ENCODE peak calls at places on chromosomes 6 and 20, in ten cellular contexts. B is AG04449, G is epithelial cell of proximal tubule, I is coronary artery, F is fibroblast of the aortic adventitia, P is astrocyte of the spinal cord, R is lung, O is fibroblast of pulmonary artery, A is thoracic aorta, M is uterus. X is an unnamed sample.

GRCh38 chr20:32464401-32465091 is 106.4 kb downstream of the ASXL1 start:
- DNase-seq in B (no peak), G (no peak), I (no peak), F (no peak), P (no peak), R (no peak), O (no peak), A (no peak), M (no peak), X (no peak)

GRCh38 chr6:89214197-89214596 is 3.0 kb downstream of the GABRR1 start:
- DNase-seq in B (no peak), G (no peak), I (no peak), F (no peak), P (no peak), R (no peak), O (no peak), A (no peak), M (no peak), X (no peak)

GRCh38 chr6:151702851-151703629 is 104.4 kb upstream of the ESR1 start:
- DNase-seq in B (no peak), G (no peak), I (no peak), F (peak; percentile 44), P (no peak), R (no peak), O (no peak), A (no peak), M (no peak), X (peak; percentile 69)

GRCh38 chr20:58552366-58552934 is 37.3 kb upstream of the APCDD1L start:
- DNase-seq in B (no peak), G (no peak), I (peak; percentile 36), F (no peak), P (no peak), R (no peak), O (no peak), A (no peak), M (no peak), X (peak; percentile 29)

GRCh38 chr6:53943410-53943809 is 148.6 kb downstream of the LRRC1 start:
- DNase-seq in B (no peak), G (no peak), I (no peak), F (no peak), P (peak; percentile 5), R (no peak), O (no peak), A (no peak), M (no peak), X (no peak)

GRCh38 chr6:146545608-146546007 is 2.0 kb downstream of the RAB32 start:
- DNase-seq in B (no peak), G (no peak), I (no peak), F (peak; percentile 67), P (peak; percentile 67), R (no peak), O (peak; percentile 57), A (no peak), M (no peak), X (no peak)

GRCh38 chr6:128696651-128697391 is 176.4 kb upstream of the PTPRK start:
- DNase-seq in B (peak; percentile 5), G (peak; percentile 10), I (no peak), F (peak; percentile 76), P (peak; percentile 71), R (no peak), O (peak; percentile 38), A (no peak), M (no peak), X (no peak)

GRCh38 chr6:140537834-140538680 is 1163.6 kb upstream of the CITED2 start:
- DNase-seq in B (peak; percentile 100), G (peak; percentile 99), I (no peak), F (peak; percentile 97), P (peak; percentile 98), R (no peak), O (peak; percentile 96), A (no peak), M (peak; percentile 50), X (peak; percentile 80)

GRCh38 chr20:49983848-49984408 is 1.1 kb downstream of the SNAI1 start:
- DNase-seq in B (no peak), G (no peak), I (no peak), F (peak; percentile 66), P (peak; percentile 39), R (no peak), O (peak; percentile 54), A (no peak), M (no peak), X (no peak)

GRCh38 chr20:49985617-49986016 is 2.8 kb downstream of the SNAI1 start:
- DNase-seq in B (no peak), G (no peak), I (no peak), F (no peak), P (no peak), R (no peak), O (no peak), A (no peak), M (no peak), X (no peak)

GRCh38 chr20:49984426-49985153 is 1.8 kb downstream of the SNAI1 start:
- DNase-seq in B (no peak), G (no peak), I (no peak), F (no peak), P (no peak), R (no peak), O (no peak), A (no peak), M (no peak), X (no peak)

GRCh38 chr20:49986049-49986448 is 3.3 kb downstream of the SNAI1 start:
- DNase-seq in B (no peak), G (no peak), I (no peak), F (no peak), P (no peak), R (no peak), O (peak; percentile 25), A (no peak), M (no peak), X (no peak)

DNA sequence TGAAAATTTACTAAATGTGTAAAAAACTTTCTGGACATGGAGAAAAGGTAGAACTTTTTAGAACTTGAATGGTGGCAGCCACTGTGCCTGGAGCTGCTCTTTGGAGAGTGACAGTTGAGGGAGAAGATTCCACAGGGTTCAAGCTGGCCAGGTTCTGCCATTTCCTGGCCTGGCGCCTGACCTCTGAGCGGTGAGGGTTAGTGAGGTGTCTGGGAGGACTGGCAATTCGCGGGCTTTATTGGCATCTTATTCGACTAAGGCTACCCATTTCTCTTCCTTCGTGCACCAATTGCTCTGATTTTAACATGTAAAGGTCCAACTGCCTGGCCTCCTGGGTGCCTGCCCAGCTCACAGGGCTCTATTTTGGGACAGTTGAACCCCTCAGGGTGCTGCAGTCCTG is 2.4 kb downstream of the SNAI1 start:
- DNase-seq in B (no peak), G (no peak), I (no peak), F (no peak), P (no peak), R (no peak), O (no peak), A (no peak), M (no peak), X (no peak)
- H3K4me3 ChIP-seq in B (peak overlapping the region; percentile 86), G (peak overlapping the region; percentile 75), I (peak overlapping the region; percentile 83), F (peak overlapping the region; percentile 98), P (peak overlapping the region; percentile 97), R (peak overlapping the region; percentile 33), O (peak overlapping the region; percentile 99), A (peak overlapping the region; percentile 87), M (no peak overlapping the region), X (peak overlapping the region; percentile 90)

GRCh38 chr20:37699202-37699601 is 5.4 kb downstream of the CTNNBL1 start:
- DNase-seq in B (no peak), G (no peak), I (no peak), F (peak; percentile 41), P (peak; percentile 5), R (no peak), O (peak; percentile 62), A (no peak), M (no peak), X (no peak)

GRCh38 chr20:37693629-37694626 is at the start of gene CTNNBL1:
- DNase-seq in B (peak; percentile 70), G (peak; percentile 55), I (peak; percentile 97), F (peak; percentile 96), P (peak; percentile 98), R (peak; percentile 97), O (peak; percentile 98), A (peak; percentile 91), M (peak; percentile 97), X (peak; percentile 99)

GRCh38 chr20:37695684-37696342 is 2.0 kb downstream of the CTNNBL1 start:
- DNase-seq in B (no peak), G (no peak), I (no peak), F (no peak), P (no peak), R (no peak), O (no peak), A (no peak), M (no peak), X (no peak)

GRCh38 chr20:37693203-37693602 is 627 bp upstream of the CTNNBL1 start:
- DNase-seq in B (no peak), G (no peak), I (no peak), F (peak; percentile 12), P (no peak), R (no peak), O (no peak), A (no peak), M (no peak), X (peak; percentile 10)

DNA sequence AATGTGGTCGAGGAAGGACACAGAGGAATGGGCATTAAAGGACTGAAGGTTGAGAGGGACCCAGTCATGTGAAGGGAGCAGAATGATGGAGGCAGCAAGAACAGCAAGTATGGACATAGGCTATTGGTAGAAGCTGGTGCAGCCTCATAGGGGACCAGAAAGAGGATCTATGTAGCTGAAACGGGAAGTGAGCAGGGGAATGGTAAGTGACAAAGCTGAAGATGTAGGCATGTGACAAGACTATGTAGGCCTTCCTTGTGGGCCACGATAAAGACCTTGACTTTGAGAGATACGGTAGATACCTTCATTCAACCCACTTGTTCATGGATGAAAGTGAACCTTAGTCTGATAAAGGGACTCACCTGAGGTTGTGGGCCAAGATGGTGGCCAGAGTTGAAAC is 3.5 kb downstream of the CTNNBL1 start:
- DNase-seq in B (no peak), G (no peak), I (no peak), F (no peak), P (no peak), R (no peak), O (no peak), A (no peak), M (no peak), X (peak; percentile 3)
- TF ChIP-seq CTCF in B (no peak), G (no peak), I (no peak), F (no peak), P (no peak), R (no peak), O (no peak), A (no peak), M (no peak), X (no peak)

DNA sequence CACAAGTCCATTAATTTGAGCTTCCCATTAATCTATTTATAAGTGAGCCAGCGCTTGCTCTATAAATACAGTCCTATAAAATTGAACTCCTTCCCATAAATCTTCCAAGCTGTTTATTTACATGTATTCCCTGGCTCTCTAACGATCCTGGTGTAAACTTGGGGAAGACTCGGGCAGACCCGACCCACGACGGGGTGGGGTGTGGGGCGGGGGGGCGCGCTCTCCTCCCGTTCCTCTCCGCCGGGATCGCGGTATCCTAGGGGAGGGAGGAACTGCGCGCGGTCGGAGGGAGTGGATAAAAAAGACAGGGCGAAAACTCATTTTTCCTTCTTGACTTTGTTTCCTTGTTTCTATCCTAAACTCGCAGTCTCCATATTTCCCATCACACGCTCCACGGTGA is 31.1 kb downstream of the TFAP2B start:
- DNase-seq in B (no peak), G (no peak), I (no peak), F (no peak), P (no peak), R (no peak), O (no peak), A (no peak), M (no peak), X (peak; percentile 63)
- H3K4me3 ChIP-seq in B (peak overlapping the region; percentile 1), G (peak overlapping the region; percentile 34), I (peak overlapping the region; percentile 58), F (no peak overlapping the region), P (peak overlapping the region; percentile 3), R (no peak overlapping the region), O (no peak overlapping the region), A (peak overlapping the region; percentile 32), M (no peak overlapping the region), X (peak overlapping the region; percentile 79)

GRCh38 chr20:8524716-8525343 is 392.8 kb downstream of the PLCB1 start:
- DNase-seq in B (no peak), G (no peak), I (no peak), F (no peak), P (no peak), R (no peak), O (no peak), A (no peak), M (no peak), X (no peak)

GRCh38 chr20:8519887-8520286 is 387.8 kb downstream of the PLCB1 start:
- DNase-seq in B (no peak), G (no peak), I (no peak), F (no peak), P (no peak), R (no peak), O (no peak), A (no peak), M (no peak), X (no peak)

GRCh38 chr20:8522191-8522590 is 390.1 kb downstream of the PLCB1 start:
- DNase-seq in B (no peak), G (no peak), I (no peak), F (no peak), P (no peak), R (no peak), O (no peak), A (no peak), M (no peak), X (no peak)

GRCh38 chr20:8527998-8528397 is 395.9 kb downstream of the PLCB1 start:
- DNase-seq in B (peak; percentile 58), G (no peak), I (no peak), F (peak; percentile 91), P (peak; percentile 83), R (no peak), O (peak; percentile 88), A (no peak), M (no peak), X (no peak)

GRCh38 chr20:8523684-8524083 is 391.6 kb downstream of the PLCB1 start:
- DNase-seq in B (no peak), G (no peak), I (no peak), F (no peak), P (no peak), R (no peak), O (no peak), A (no peak), M (no peak), X (peak; percentile 47)
- TF ChIP-seq CTCF in B (peak; percentile 27), G (peak; percentile 48), I (no peak), F (no peak), P (no peak), R (no peak), O (peak; percentile 24), A (no peak), M (no peak), X (peak; percentile 55)